ENCODE peak calls at places on chromosome 9, in six cellular contexts. One of them, this sample, is unnamed.

GRCh38 chr9:19246891-19247290 is 16.4 kb downstream of the DENND4C start:
- DNase-seq in upper lobe of right lung: no peak
- DNase-seq in cardiac muscle cell: no peak
- DNase-seq in uterus: no peak
- DNase-seq in ovary: no peak
- DNase-seq in spleen: no peak
- DNase-seq in this sample: no peak

GRCh38 chr9:14313951-14314423 is at the start of gene NFIB:
- DNase-seq in upper lobe of right lung: peak; percentile 76
- DNase-seq in cardiac muscle cell: peak; percentile 84
- DNase-seq in uterus: peak; percentile 58
- DNase-seq in ovary: peak; percentile 79
- DNase-seq in spleen: peak; percentile 78
- DNase-seq in this sample: no peak

GRCh38 chr9:92978345-92978875 is 31.1 kb downstream of the FGD3 start:
- DNase-seq in upper lobe of right lung: no peak
- DNase-seq in cardiac muscle cell: no peak
- DNase-seq in uterus: no peak
- DNase-seq in ovary: no peak
- DNase-seq in spleen: no peak
- DNase-seq in this sample: no peak

GRCh38 chr9:38393128-38393809 is 767 bp downstream of the ALDH1B1 start:
- DNase-seq in upper lobe of right lung: no peak
- DNase-seq in cardiac muscle cell: no peak
- DNase-seq in uterus: no peak
- DNase-seq in ovary: no peak
- DNase-seq in spleen: peak; percentile 61
- DNase-seq in this sample: no peak

GRCh38 chr9:20363233-20363632 is 259.1 kb downstream of the MLLT3 start:
- DNase-seq in upper lobe of right lung: no peak
- DNase-seq in cardiac muscle cell: no peak
- DNase-seq in uterus: no peak
- DNase-seq in ovary: no peak
- DNase-seq in spleen: no peak
- DNase-seq in this sample: no peak

GRCh38 chr9:116701940-116702642 is 15.0 kb downstream of the TRIM32 start:
- DNase-seq in upper lobe of right lung: no peak
- DNase-seq in cardiac muscle cell: no peak
- DNase-seq in uterus: no peak
- DNase-seq in ovary: no peak
- DNase-seq in spleen: no peak
- DNase-seq in this sample: no peak

GRCh38 chr9:19976226-19976625 is 187.4 kb upstream of the SLC24A2 start:
- DNase-seq in upper lobe of right lung: no peak
- DNase-seq in cardiac muscle cell: no peak
- DNase-seq in uterus: no peak
- DNase-seq in ovary: no peak
- DNase-seq in spleen: no peak
- DNase-seq in this sample: no peak

GRCh38 chr9:109013678-109014145 is 413 bp upstream of the CTNNAL1 start:
- DNase-seq in upper lobe of right lung: no peak
- DNase-seq in cardiac muscle cell: no peak
- DNase-seq in uterus: no peak
- DNase-seq in ovary: no peak
- DNase-seq in spleen: no peak
- DNase-seq in this sample: no peak

GRCh38 chr9:106892632-106893031 is 29.7 kb downstream of the ZNF462 start:
- DNase-seq in upper lobe of right lung: no peak
- DNase-seq in cardiac muscle cell: peak; percentile 64
- DNase-seq in uterus: peak; percentile 60
- DNase-seq in ovary: peak; percentile 39
- DNase-seq in spleen: no peak
- DNase-seq in this sample: peak; percentile 93

GRCh38 chr9:91416086-91416712 is 7.4 kb downstream of the NFIL3 start:
- DNase-seq in upper lobe of right lung: no peak
- DNase-seq in cardiac muscle cell: no peak
- DNase-seq in uterus: no peak
- DNase-seq in ovary: no peak
- DNase-seq in spleen: no peak
- DNase-seq in this sample: no peak

GRCh38 chr9:136696502-136696901 is 9.2 kb upstream of the AGPAT2 start:
- DNase-seq in upper lobe of right lung: peak; percentile 66
- DNase-seq in cardiac muscle cell: no peak
- DNase-seq in uterus: no peak
- DNase-seq in ovary: peak; percentile 21
- DNase-seq in spleen: no peak
- DNase-seq in this sample: no peak

GRCh38 chr9:5714501-5715401 is 85.8 kb downstream of the RIC1 start:
- DNase-seq in upper lobe of right lung: no peak
- DNase-seq in cardiac muscle cell: peak; percentile 3
- DNase-seq in uterus: no peak
- DNase-seq in ovary: no peak
- DNase-seq in spleen: no peak
- DNase-seq in this sample: no peak

GRCh38 chr9:5715548-5716127 is 86.7 kb downstream of the RIC1 start:
- DNase-seq in upper lobe of right lung: no peak
- DNase-seq in cardiac muscle cell: no peak
- DNase-seq in uterus: no peak
- DNase-seq in ovary: no peak
- DNase-seq in spleen: no peak
- DNase-seq in this sample: no peak

GRCh38 chr9:5718296-5719032 is 89.6 kb downstream of the RIC1 start:
- DNase-seq in upper lobe of right lung: no peak
- DNase-seq in cardiac muscle cell: no peak
- DNase-seq in uterus: no peak
- DNase-seq in ovary: no peak
- DNase-seq in spleen: no peak
- DNase-seq in this sample: no peak

GRCh38 chr9:5721279-5722087 is 92.6 kb downstream of the RIC1 start:
- DNase-seq in upper lobe of right lung: no peak
- DNase-seq in cardiac muscle cell: no peak
- DNase-seq in uterus: no peak
- DNase-seq in ovary: no peak
- DNase-seq in spleen: no peak
- DNase-seq in this sample: no peak

DNA sequence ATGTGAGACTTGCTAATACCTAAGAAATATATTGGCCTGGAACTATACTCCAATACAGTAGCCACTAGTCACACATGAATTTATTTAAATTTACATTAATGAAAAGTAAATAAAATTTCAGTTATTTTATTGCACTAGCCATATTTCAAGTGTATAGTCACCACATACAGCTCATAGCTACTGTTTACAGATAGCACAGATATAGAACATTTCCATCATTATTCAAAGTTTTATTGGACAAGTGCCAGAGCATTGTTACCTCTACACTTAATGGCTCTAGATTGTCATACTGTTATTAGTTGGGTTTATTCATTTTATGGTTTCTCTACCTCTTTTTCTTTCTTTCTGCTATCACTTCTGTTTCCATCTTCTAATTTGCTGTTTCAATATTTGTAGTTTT is 90.6 kb downstream of the RIC1 start:
- DNase-seq in upper lobe of right lung: no peak
- DNase-seq in cardiac muscle cell: no peak
- DNase-seq in uterus: no peak
- DNase-seq in ovary: no peak
- DNase-seq in spleen: no peak
- DNase-seq in this sample: no peak
- H3K9me3 ChIP-seq in upper lobe of right lung: no peaks in the 10 kb centered on the region
- H3K9me3 ChIP-seq in cardiac muscle cell: no peaks in the 10 kb centered on the region
- H3K9me3 ChIP-seq in uterus: no peaks in the 10 kb centered on the region
- H3K9me3 ChIP-seq in ovary: no peaks in the 10 kb centered on the region
- H3K9me3 ChIP-seq in spleen: peaks cover 22% of the 10 kb centered on the region
- H3K9me3 ChIP-seq in this sample: no peaks in the 10 kb centered on the region

GRCh38 chr9:134403682-134404301 is 77.5 kb downstream of the RXRA start:
- DNase-seq in upper lobe of right lung: peak; percentile 81
- DNase-seq in cardiac muscle cell: no peak
- DNase-seq in uterus: peak; percentile 80
- DNase-seq in ovary: peak; percentile 79
- DNase-seq in spleen: peak; percentile 91
- DNase-seq in this sample: no peak
- H3K4me1 ChIP-seq in upper lobe of right lung: peaks cover 63% of the 10 kb centered on the region
- H3K4me1 ChIP-seq in cardiac muscle cell: no peaks in the 10 kb centered on the region
- H3K4me1 ChIP-seq in uterus: peaks cover 57% of the 10 kb centered on the region
- H3K4me1 ChIP-seq in ovary: peaks cover 39% of the 10 kb centered on the region
- H3K4me1 ChIP-seq in spleen: peaks cover 68% of the 10 kb centered on the region
- H3K4me1 ChIP-seq in this sample: peaks cover 35% of the 10 kb centered on the region

DNA sequence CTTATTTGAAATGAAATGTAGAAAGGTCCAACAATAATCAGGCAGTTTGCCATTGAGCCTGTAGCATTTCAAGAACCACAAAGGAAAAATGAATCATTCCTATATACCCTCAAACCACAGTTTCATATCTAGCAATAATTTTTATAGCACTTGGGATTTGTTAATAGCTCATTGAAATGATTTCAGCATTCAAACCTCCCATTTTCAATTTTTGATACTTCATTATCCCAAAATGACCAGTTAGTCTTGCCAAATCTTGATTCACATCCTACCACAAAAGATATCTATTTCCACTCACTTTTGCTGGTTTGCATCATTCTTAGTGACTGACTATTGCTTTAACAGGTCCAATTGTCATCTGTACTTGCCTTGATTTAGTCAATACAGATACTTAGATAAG is 790.1 kb downstream of the TLE1 start:
- DNase-seq in upper lobe of right lung: no peak
- DNase-seq in cardiac muscle cell: no peak
- DNase-seq in uterus: no peak
- DNase-seq in ovary: no peak
- DNase-seq in spleen: no peak
- DNase-seq in this sample: no peak
- H3K27ac ChIP-seq in upper lobe of right lung: no peak overlapping the region
- H3K27ac ChIP-seq in cardiac muscle cell: no peak overlapping the region
- H3K27ac ChIP-seq in uterus: no peak overlapping the region
- H3K27ac ChIP-seq in ovary: no peak overlapping the region
- H3K27ac ChIP-seq in spleen: no peak overlapping the region
- H3K27ac ChIP-seq in this sample: no peak overlapping the region

GRCh38 chr9:73474625-73475024 is 323.0 kb downstream of the ANXA1 start:
- DNase-seq in upper lobe of right lung: no peak
- DNase-seq in cardiac muscle cell: no peak
- DNase-seq in uterus: no peak
- DNase-seq in ovary: no peak
- DNase-seq in spleen: no peak
- DNase-seq in this sample: no peak
- H3K9me3 ChIP-seq in upper lobe of right lung: no peaks in the 10 kb centered on the region
- H3K9me3 ChIP-seq in cardiac muscle cell: no peaks in the 10 kb centered on the region
- H3K9me3 ChIP-seq in uterus: no peaks in the 10 kb centered on the region
- H3K9me3 ChIP-seq in ovary: no peaks in the 10 kb centered on the region
- H3K9me3 ChIP-seq in spleen: peaks cover 11% of the 10 kb centered on the region
- H3K9me3 ChIP-seq in this sample: no peaks in the 10 kb centered on the region

GRCh38 chr9:98484218-98484617 is 224.5 kb downstream of the GABBR2 start:
- DNase-seq in upper lobe of right lung: no peak
- DNase-seq in cardiac muscle cell: no peak
- DNase-seq in uterus: no peak
- DNase-seq in ovary: no peak
- DNase-seq in spleen: no peak
- DNase-seq in this sample: no peak

GRCh38 chr9:98479967-98480847 is 224.8 kb upstream of the TBC1D2 start:
- DNase-seq in upper lobe of right lung: no peak
- DNase-seq in cardiac muscle cell: no peak
- DNase-seq in uterus: no peak
- DNase-seq in ovary: no peak
- DNase-seq in spleen: no peak
- DNase-seq in this sample: no peak

GRCh38 chr9:98482248-98482647 is 226.5 kb downstream of the GABBR2 start:
- DNase-seq in upper lobe of right lung: no peak
- DNase-seq in cardiac muscle cell: no peak
- DNase-seq in uterus: no peak
- DNase-seq in ovary: no peak
- DNase-seq in spleen: no peak
- DNase-seq in this sample: no peak

GRCh38 chr9:98479449-98479848 is 224.0 kb upstream of the TBC1D2 start:
- DNase-seq in upper lobe of right lung: no peak
- DNase-seq in cardiac muscle cell: no peak
- DNase-seq in uterus: no peak
- DNase-seq in ovary: no peak
- DNase-seq in spleen: no peak
- DNase-seq in this sample: no peak

DNA sequence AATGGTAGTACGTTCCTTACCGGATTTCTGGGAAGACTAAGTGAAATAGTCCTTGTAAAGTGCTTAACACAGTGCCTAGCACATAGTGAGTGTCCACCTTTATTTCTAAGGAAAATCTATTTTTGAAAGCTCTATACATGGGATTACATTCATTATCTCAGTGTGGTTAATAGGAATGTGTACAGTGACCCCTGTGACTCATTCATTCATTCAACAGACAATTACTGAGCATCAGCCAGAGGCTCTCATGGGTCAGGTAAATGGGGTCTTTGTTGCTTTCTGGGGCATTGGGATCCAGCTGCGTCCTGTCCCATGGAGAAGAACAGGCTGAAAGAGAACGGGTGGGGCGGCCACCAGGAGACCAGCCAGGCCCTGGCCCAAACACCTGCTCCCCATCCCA is 226.2 kb upstream of the TBC1D2 start:
- DNase-seq in upper lobe of right lung: no peak
- DNase-seq in cardiac muscle cell: no peak
- DNase-seq in uterus: no peak
- DNase-seq in ovary: no peak
- DNase-seq in spleen: no peak
- DNase-seq in this sample: no peak
- H3K4me1 ChIP-seq in upper lobe of right lung: no peaks in the 10 kb centered on the region
- H3K4me1 ChIP-seq in cardiac muscle cell: no peaks in the 10 kb centered on the region
- H3K4me1 ChIP-seq in uterus: no peaks in the 10 kb centered on the region
- H3K4me1 ChIP-seq in ovary: no peaks in the 10 kb centered on the region
- H3K4me1 ChIP-seq in spleen: no peaks in the 10 kb centered on the region
- H3K4me1 ChIP-seq in this sample: no peaks in the 10 kb centered on the region

DNA sequence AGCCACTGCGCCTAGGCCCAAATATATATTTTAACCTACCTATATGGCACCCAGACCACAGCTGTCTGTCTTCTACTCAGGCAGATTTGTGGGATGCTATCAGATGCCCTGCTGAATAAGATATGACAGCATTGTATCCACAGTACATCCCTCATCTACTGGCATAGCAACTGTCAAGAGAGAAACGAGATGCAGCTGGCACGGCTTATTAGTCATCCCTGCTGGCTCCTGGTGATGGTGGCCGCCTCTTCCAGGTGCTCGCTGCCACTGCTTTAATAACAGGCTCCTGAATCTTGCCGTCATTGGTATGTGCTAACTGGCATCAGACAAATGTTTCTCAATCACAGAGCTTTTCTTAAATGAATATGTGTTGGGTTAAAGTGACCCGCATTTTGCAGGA is 34.0 kb downstream of the B4GALT1 start:
- DNase-seq in upper lobe of right lung: no peak
- DNase-seq in cardiac muscle cell: no peak
- DNase-seq in uterus: no peak
- DNase-seq in ovary: no peak
- DNase-seq in spleen: peak; percentile 36
- DNase-seq in this sample: no peak
- H3K27ac ChIP-seq in upper lobe of right lung: no peak overlapping the region
- H3K27ac ChIP-seq in cardiac muscle cell: no peak overlapping the region
- H3K27ac ChIP-seq in uterus: no peak overlapping the region
- H3K27ac ChIP-seq in ovary: no peak overlapping the region
- H3K27ac ChIP-seq in spleen: no peak overlapping the region
- H3K27ac ChIP-seq in this sample: no peak overlapping the region

GRCh38 chr9:113026200-113026599 is 14.2 kb upstream of the ZNF883 start:
- DNase-seq in upper lobe of right lung: no peak
- DNase-seq in cardiac muscle cell: no peak
- DNase-seq in uterus: no peak
- DNase-seq in ovary: no peak
- DNase-seq in spleen: no peak
- DNase-seq in this sample: no peak
- H3K9me3 ChIP-seq in upper lobe of right lung: peaks cover 28% of the 10 kb centered on the region
- H3K9me3 ChIP-seq in cardiac muscle cell: peaks cover 3% of the 10 kb centered on the region
- H3K9me3 ChIP-seq in uterus: no peaks in the 10 kb centered on the region
- H3K9me3 ChIP-seq in ovary: no peaks in the 10 kb centered on the region
- H3K9me3 ChIP-seq in spleen: peaks cover 96% of the 10 kb centered on the region
- H3K9me3 ChIP-seq in this sample: peaks cover 83% of the 10 kb centered on the region

GRCh38 chr9:5510360-5510931 is at the start of gene PDCD1LG2:
- DNase-seq in upper lobe of right lung: no peak
- DNase-seq in cardiac muscle cell: no peak
- DNase-seq in uterus: no peak
- DNase-seq in ovary: no peak
- DNase-seq in spleen: no peak
- DNase-seq in this sample: no peak
- H3K4me1 ChIP-seq in upper lobe of right lung: peaks cover 15% of the 10 kb centered on the region
- H3K4me1 ChIP-seq in cardiac muscle cell: no peaks in the 10 kb centered on the region
- H3K4me1 ChIP-seq in uterus: no peaks in the 10 kb centered on the region
- H3K4me1 ChIP-seq in ovary: peaks cover 2% of the 10 kb centered on the region
- H3K4me1 ChIP-seq in spleen: peaks cover 9% of the 10 kb centered on the region
- H3K4me1 ChIP-seq in this sample: no peaks in the 10 kb centered on the region